ENCODE peak calls at places on chromosomes 4 and X, in six cellular contexts. R, K, L, W, P and X are unnamed samples. For H3K9me3, the result is how much of the 10 kb centered on the place peaks cover.

GRCh38 chr4:66906314-66906713 is 639.0 kb downstream of the CENPC start:
- DNase-seq in K (no peak), L (no peak), R (no peak), P (no peak), W (no peak), X (no peak)

GRCh38 chrX:12319012-12319519 is 180.8 kb downstream of the FRMPD4 start:
- DNase-seq in R (no peak), L (no peak), P (no peak), K (no peak), W (no peak), X (no peak)

GRCh38 chr4:182142146-182143085 is 100.8 kb upstream of the TENM3 start:
- DNase-seq in K (no peak), L (no peak), P (peak), R (no peak), W (peak), X (peak)

GRCh38 chr4:8267077-8267476 is 2.5 kb upstream of the HTRA3 start:
- DNase-seq in W (peak), R (no peak), K (peak), L (peak), P (peak), X (peak)

GRCh38 chr4:109629775-109630174 is 69.7 kb downstream of the MCUB start:
- DNase-seq in P (no peak), K (no peak), W (no peak), L (no peak), R (no peak), X (peak)

GRCh38 chr4:159383569-159383934 is 280.7 kb downstream of the RAPGEF2 start:
- DNase-seq in K (no peak), P (no peak), W (no peak), R (no peak), L (no peak), X (no peak)

GRCh38 chr4:106803107-106803506 is 233.0 kb downstream of the DKK2 start:
- DNase-seq in L (no peak), P (no peak), W (no peak), K (no peak), R (no peak), X (no peak)

GRCh38 chrX:74408310-74408709 is 13.0 kb upstream of the SLC16A2 start:
- DNase-seq in L (no peak), K (no peak), R (no peak), W (no peak), P (no peak), X (no peak)

GRCh38 chrX:115560211-115560977 is 580 bp upstream of the PLS3 start:
- DNase-seq in K (no peak), P (no peak), R (no peak), W (no peak), L (no peak), X (no peak)

GRCh38 chr4:185142911-185143595 is at the start of gene SLC25A4:
- DNase-seq in L (peak), P (peak), W (peak), R (peak), K (no peak), X (peak)

GRCh38 chrX:109487640-109488039 is 5.8 kb upstream of the GUCY2F start:
- DNase-seq in P (no peak), K (no peak), L (peak), R (no peak), W (no peak), X (no peak)

GRCh38 chr4:39998659-39999345 is 21.1 kb upstream of the PDS5A start:
- DNase-seq in R (no peak), L (no peak), W (no peak), P (no peak), K (no peak), X (peak)

GRCh38 chr4:123649644-123650356 is 253.2 kb downstream of the SPRY1 start:
- DNase-seq in K (no peak), R (no peak), L (no peak), P (peak), W (no peak), X (peak)

GRCh38 chrX:153157450-153157849 is 21.6 kb upstream of the MAGEA1 start:
- DNase-seq in L (no peak), W (no peak), P (no peak), K (no peak), R (no peak), X (no peak)

GRCh38 chr4:62709618-62710252 is 1509.6 kb downstream of the ADGRL3 start:
- DNase-seq in P (no peak), K (no peak), L (peak), W (no peak), R (no peak), X (no peak)

GRCh38 chrX:13463608-13464007 is 105.8 kb upstream of the EGFL6 start:
- DNase-seq in P (peak), R (no peak), W (no peak), K (peak), L (peak), X (no peak)

GRCh38 chr4:87697272-87697671 is 47.2 kb downstream of the DMP1 start:
- DNase-seq in L (no peak), W (no peak), R (no peak), K (no peak), P (no peak), X (no peak)

GRCh38 chrX:14916017-14916674 is 42.9 kb downstream of the MOSPD2 start:
- DNase-seq in K (no peak), L (no peak), P (no peak), W (no peak), R (no peak), X (no peak)

GRCh38 chr4:6313216-6313615 is 43.6 kb downstream of the WFS1 start:
- DNase-seq in P (no peak), R (no peak), W (no peak), L (no peak), K (no peak), X (no peak)

GRCh38 chr4:8182858-8183725 is 16.0 kb upstream of the SH3TC1 start:
- DNase-seq in K (no peak), P (peak), L (no peak), W (peak), R (no peak), X (no peak)

GRCh38 chrX:47608130-47608810 is 11.4 kb downstream of the SYN1 start:
- DNase-seq in L (no peak), P (no peak), R (no peak), K (no peak), W (no peak), X (peak)

GRCh38 chr4:166174717-166175510 is 301.9 kb downstream of the TLL1 start:
- DNase-seq in P (no peak), K (no peak), L (no peak), W (no peak), R (no peak), X (no peak)

GRCh38 chr4:95289028-95289634 is 259.6 kb downstream of the UNC5C start:
- DNase-seq in L (peak), W (no peak), P (no peak), R (no peak), K (no peak), X (no peak)

GRCh38 chr4:146330392-146330791 is 116.1 kb downstream of the REELD1 start:
- DNase-seq in P (no peak), K (no peak), W (no peak), L (no peak), R (no peak), X (no peak)

DNA sequence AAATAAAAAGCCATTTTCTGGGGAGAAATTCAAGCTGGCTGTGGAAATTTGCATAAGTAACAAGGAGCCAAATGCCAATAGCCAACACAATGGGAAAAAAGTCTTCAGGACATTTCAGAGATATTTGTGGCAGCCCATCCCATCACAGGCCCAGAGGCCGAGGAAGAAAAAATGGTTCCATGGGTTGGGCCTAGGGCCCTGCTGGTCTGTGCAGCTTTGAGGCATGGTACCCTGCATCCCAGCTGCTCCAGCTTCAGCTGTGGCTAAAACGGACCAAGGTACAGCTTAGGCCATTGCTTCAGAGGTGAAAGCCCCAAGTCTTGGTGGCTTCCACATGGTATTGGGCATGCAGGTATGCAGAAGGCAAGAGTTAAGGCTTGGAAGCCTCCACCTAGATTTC is 14.2 kb upstream of the IL9R start:
- DNase-seq in P (no peak), W (no peak), K (no peak), R (no peak), L (no peak), X (no peak)
- H3K9me3 ChIP-seq in P (under half), W (under half), K (under half), R (under half), L (under half), X (half or more)

DNA sequence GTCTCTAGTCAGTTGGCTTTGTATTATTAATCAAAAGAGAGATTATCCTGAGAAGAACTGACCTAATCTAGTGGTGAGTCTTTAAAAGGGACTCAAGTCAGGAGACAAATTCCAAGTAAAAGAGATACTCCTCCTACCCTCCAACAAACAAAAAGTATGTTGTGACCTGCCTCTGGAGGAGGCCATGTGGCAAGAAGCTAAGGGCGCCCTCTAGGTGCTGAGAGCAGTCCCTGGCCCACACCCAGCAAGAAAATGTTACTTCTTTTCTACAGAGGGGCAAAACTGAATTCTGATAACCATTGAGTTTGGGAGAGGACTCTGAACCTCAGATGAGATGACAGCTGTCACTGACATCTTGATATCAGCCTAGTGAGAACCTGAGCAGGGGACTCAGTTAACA is 953.6 kb upstream of the AGA start:
- DNase-seq in P (no peak), L (no peak), W (no peak), R (no peak), K (no peak), X (peak)
- H3K9me3 ChIP-seq in P (under half), L (under half), W (under half), R (under half), K (under half), X (under half)

GRCh38 chr4:384311-385010 is 46.8 kb downstream of the ZNF141 start:
- DNase-seq in P (no peak), R (no peak), K (peak), L (peak), W (no peak), X (no peak)

GRCh38 chr4:385934-386707 is 48.5 kb downstream of the ZNF141 start:
- DNase-seq in L (no peak), K (no peak), P (no peak), R (no peak), W (no peak), X (no peak)

DNA sequence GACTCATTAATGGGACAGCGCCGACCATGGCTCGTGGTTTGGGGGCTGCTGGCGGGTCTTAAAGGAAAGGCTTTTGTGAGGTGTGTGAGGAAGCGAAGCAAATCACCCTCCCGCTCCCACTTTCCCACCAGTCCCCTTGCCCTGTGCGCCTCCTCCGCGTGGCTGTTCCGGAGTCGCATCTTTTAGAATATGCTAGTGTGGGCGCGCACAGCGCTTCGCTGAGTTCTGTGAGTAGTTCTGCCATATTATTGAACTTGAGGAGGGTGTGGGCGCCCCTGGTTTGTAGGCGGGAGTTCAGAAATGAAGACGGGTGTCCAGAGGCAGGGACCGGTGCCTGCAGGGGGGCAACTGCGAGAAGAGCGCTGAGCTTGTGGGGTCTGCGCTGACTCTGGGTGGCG is 49.1 kb downstream of the ZNF141 start:
- DNase-seq in L (no peak), W (no peak), K (no peak), R (no peak), P (no peak), X (no peak)
- H3K9me3 ChIP-seq in L (half or more), W (under half), K (half or more), R (under half), P (half or more), X (under half)

DNA sequence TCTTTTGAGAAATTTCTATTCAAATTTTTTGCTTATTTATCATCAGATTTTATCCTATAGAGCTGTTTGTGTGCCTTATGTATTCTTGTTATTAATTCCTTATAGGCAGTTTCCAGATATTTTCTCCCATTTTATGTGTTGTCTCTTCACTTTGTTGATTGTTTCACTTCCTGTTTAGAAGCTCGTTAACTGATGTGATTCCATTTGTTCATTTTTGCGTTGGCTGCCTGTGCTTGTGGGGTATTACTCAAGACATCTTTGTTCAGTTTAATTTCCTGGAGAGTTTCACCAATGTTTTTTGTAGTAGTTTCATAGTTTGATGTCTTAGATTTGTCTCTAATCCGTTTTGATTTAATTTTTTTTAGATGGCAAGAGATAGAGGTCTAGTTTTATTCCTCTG is 14.6 kb downstream of the ZNF718 start:
- DNase-seq in L (no peak), P (no peak), W (no peak), K (no peak), R (no peak), X (no peak)
- H3K9me3 ChIP-seq in L (half or more), P (half or more), W (under half), K (half or more), R (under half), X (half or more)

GRCh38 chr4:14667624-14668295 is 334.5 kb upstream of the CPEB2 start:
- DNase-seq in R (no peak), L (no peak), K (no peak), W (no peak), P (no peak), X (no peak)
- H3K9me3 ChIP-seq in R (under half), L (under half), K (under half), W (under half), P (under half), X (under half)